ENCODE peak calls at places on chromosomes 12 and 14, in nine cellular contexts. One of them, this sample, is unnamed.

GRCh38 chr14:59161571-59162175 is 26.8 kb upstream of the DAAM1 start:
- DNase-seq in GM20000: peak
- DNase-seq in lung: no peak
- DNase-seq in HCT116: peak
- DNase-seq in AG08395: peak
- DNase-seq in NT2/D1: no peak
- DNase-seq in SK-N-DZ: no peak
- DNase-seq in activated effector memory CD4-positive, alpha-beta T cell treated with anti-CD3 and anti-CD28 coated beads, Interleukin-2, amount 50 U/mL, for 16 hours: no peak
- DNase-seq in kidney: no peak
- DNase-seq in this sample: no peak

GRCh38 chr14:100486025-100486828 is 101.0 kb downstream of the BEGAIN start:
- DNase-seq in GM20000: peak
- DNase-seq in lung: no peak
- DNase-seq in HCT116: no peak
- DNase-seq in AG08395: peak
- DNase-seq in NT2/D1: peak
- DNase-seq in SK-N-DZ: no peak
- DNase-seq in activated effector memory CD4-positive, alpha-beta T cell treated with anti-CD3 and anti-CD28 coated beads, Interleukin-2, amount 50 U/mL, for 16 hours: peak
- DNase-seq in kidney: no peak
- DNase-seq in this sample: peak

GRCh38 chr12:90250766-90251165 is 542.1 kb upstream of the ATP2B1 start:
- DNase-seq in GM20000: peak
- DNase-seq in lung: no peak
- DNase-seq in HCT116: no peak
- DNase-seq in AG08395: no peak
- DNase-seq in NT2/D1: no peak
- DNase-seq in SK-N-DZ: no peak
- DNase-seq in activated effector memory CD4-positive, alpha-beta T cell treated with anti-CD3 and anti-CD28 coated beads, Interleukin-2, amount 50 U/mL, for 16 hours: no peak
- DNase-seq in kidney: no peak
- DNase-seq in this sample: peak

GRCh38 chr12:49219417-49220026 is 30.6 kb upstream of the TUBA1A start:
- DNase-seq in GM20000: no peak
- DNase-seq in lung: no peak
- DNase-seq in HCT116: no peak
- DNase-seq in AG08395: no peak
- DNase-seq in NT2/D1: no peak
- DNase-seq in SK-N-DZ: no peak
- DNase-seq in activated effector memory CD4-positive, alpha-beta T cell treated with anti-CD3 and anti-CD28 coated beads, Interleukin-2, amount 50 U/mL, for 16 hours: no peak
- DNase-seq in kidney: no peak
- DNase-seq in this sample: no peak

GRCh38 chr12:123445388-123446344 is 9.2 kb upstream of the RILPL2 start:
- DNase-seq in GM20000: no peak
- DNase-seq in lung: peak
- DNase-seq in HCT116: no peak
- DNase-seq in AG08395: no peak
- DNase-seq in NT2/D1: peak
- DNase-seq in SK-N-DZ: no peak
- DNase-seq in activated effector memory CD4-positive, alpha-beta T cell treated with anti-CD3 and anti-CD28 coated beads, Interleukin-2, amount 50 U/mL, for 16 hours: no peak
- DNase-seq in kidney: no peak
- DNase-seq in this sample: peak

GRCh38 chr14:50823763-50824636 is 7.0 kb downstream of the NIN start:
- DNase-seq in GM20000: peak
- DNase-seq in lung: no peak
- DNase-seq in HCT116: no peak
- DNase-seq in AG08395: no peak
- DNase-seq in NT2/D1: no peak
- DNase-seq in SK-N-DZ: no peak
- DNase-seq in activated effector memory CD4-positive, alpha-beta T cell treated with anti-CD3 and anti-CD28 coated beads, Interleukin-2, amount 50 U/mL, for 16 hours: no peak
- DNase-seq in kidney: no peak
- DNase-seq in this sample: no peak

GRCh38 chr12:121748571-121749265 is 36.2 kb downstream of the TMEM120B start:
- DNase-seq in GM20000: no peak
- DNase-seq in lung: no peak
- DNase-seq in HCT116: no peak
- DNase-seq in AG08395: no peak
- DNase-seq in NT2/D1: no peak
- DNase-seq in SK-N-DZ: peak
- DNase-seq in activated effector memory CD4-positive, alpha-beta T cell treated with anti-CD3 and anti-CD28 coated beads, Interleukin-2, amount 50 U/mL, for 16 hours: peak
- DNase-seq in kidney: peak
- DNase-seq in this sample: no peak

GRCh38 chr12:106760184-106760531 is 14.3 kb upstream of the RIC8B start:
- DNase-seq in GM20000: peak
- DNase-seq in lung: peak
- DNase-seq in HCT116: no peak
- DNase-seq in AG08395: no peak
- DNase-seq in NT2/D1: peak
- DNase-seq in SK-N-DZ: no peak
- DNase-seq in activated effector memory CD4-positive, alpha-beta T cell treated with anti-CD3 and anti-CD28 coated beads, Interleukin-2, amount 50 U/mL, for 16 hours: peak
- DNase-seq in kidney: no peak
- DNase-seq in this sample: peak

GRCh38 chr12:111180830-111181726 is 187.8 kb downstream of the PHETA1 start:
- DNase-seq in GM20000: no peak
- DNase-seq in lung: peak
- DNase-seq in HCT116: no peak
- DNase-seq in AG08395: no peak
- DNase-seq in NT2/D1: no peak
- DNase-seq in SK-N-DZ: peak
- DNase-seq in activated effector memory CD4-positive, alpha-beta T cell treated with anti-CD3 and anti-CD28 coated beads, Interleukin-2, amount 50 U/mL, for 16 hours: no peak
- DNase-seq in kidney: peak
- DNase-seq in this sample: peak

GRCh38 chr12:96398422-96399080 is 1.7 kb downstream of the CDK17 start:
- DNase-seq in GM20000: peak
- DNase-seq in lung: no peak
- DNase-seq in HCT116: no peak
- DNase-seq in AG08395: no peak
- DNase-seq in NT2/D1: no peak
- DNase-seq in SK-N-DZ: no peak
- DNase-seq in activated effector memory CD4-positive, alpha-beta T cell treated with anti-CD3 and anti-CD28 coated beads, Interleukin-2, amount 50 U/mL, for 16 hours: no peak
- DNase-seq in kidney: no peak
- DNase-seq in this sample: no peak

GRCh38 chr14:87613856-87614255 is 379.1 kb downstream of the GALC start:
- DNase-seq in GM20000: no peak
- DNase-seq in lung: no peak
- DNase-seq in HCT116: no peak
- DNase-seq in AG08395: no peak
- DNase-seq in NT2/D1: no peak
- DNase-seq in SK-N-DZ: no peak
- DNase-seq in activated effector memory CD4-positive, alpha-beta T cell treated with anti-CD3 and anti-CD28 coated beads, Interleukin-2, amount 50 U/mL, for 16 hours: no peak
- DNase-seq in kidney: no peak
- DNase-seq in this sample: no peak

GRCh38 chr12:101455685-101456084 is 19.5 kb upstream of the SPIC start:
- DNase-seq in GM20000: no peak
- DNase-seq in lung: no peak
- DNase-seq in HCT116: no peak
- DNase-seq in AG08395: no peak
- DNase-seq in NT2/D1: no peak
- DNase-seq in SK-N-DZ: no peak
- DNase-seq in activated effector memory CD4-positive, alpha-beta T cell treated with anti-CD3 and anti-CD28 coated beads, Interleukin-2, amount 50 U/mL, for 16 hours: no peak
- DNase-seq in kidney: no peak
- DNase-seq in this sample: no peak

GRCh38 chr14:91348861-91349465 is 68.7 kb downstream of the CCDC88C start:
- DNase-seq in GM20000: no peak
- DNase-seq in lung: no peak
- DNase-seq in HCT116: no peak
- DNase-seq in AG08395: no peak
- DNase-seq in NT2/D1: no peak
- DNase-seq in SK-N-DZ: no peak
- DNase-seq in activated effector memory CD4-positive, alpha-beta T cell treated with anti-CD3 and anti-CD28 coated beads, Interleukin-2, amount 50 U/mL, for 16 hours: no peak
- DNase-seq in kidney: peak
- DNase-seq in this sample: no peak

GRCh38 chr12:102971227-102971626 is 13.8 kb downstream of the ASCL1 start:
- DNase-seq in GM20000: no peak
- DNase-seq in lung: no peak
- DNase-seq in HCT116: no peak
- DNase-seq in AG08395: no peak
- DNase-seq in NT2/D1: no peak
- DNase-seq in SK-N-DZ: no peak
- DNase-seq in activated effector memory CD4-positive, alpha-beta T cell treated with anti-CD3 and anti-CD28 coated beads, Interleukin-2, amount 50 U/mL, for 16 hours: no peak
- DNase-seq in kidney: no peak
- DNase-seq in this sample: no peak

GRCh38 chr14:21201732-21202462 is 46.0 kb upstream of the OR5AU1 start:
- DNase-seq in GM20000: no peak
- DNase-seq in lung: no peak
- DNase-seq in HCT116: no peak
- DNase-seq in AG08395: no peak
- DNase-seq in NT2/D1: no peak
- DNase-seq in SK-N-DZ: no peak
- DNase-seq in activated effector memory CD4-positive, alpha-beta T cell treated with anti-CD3 and anti-CD28 coated beads, Interleukin-2, amount 50 U/mL, for 16 hours: no peak
- DNase-seq in kidney: no peak
- DNase-seq in this sample: no peak

GRCh38 chr12:87618199-87618598 is 411.0 kb downstream of the C12orf50 start:
- DNase-seq in GM20000: no peak
- DNase-seq in lung: no peak
- DNase-seq in HCT116: no peak
- DNase-seq in AG08395: no peak
- DNase-seq in NT2/D1: no peak
- DNase-seq in SK-N-DZ: no peak
- DNase-seq in activated effector memory CD4-positive, alpha-beta T cell treated with anti-CD3 and anti-CD28 coated beads, Interleukin-2, amount 50 U/mL, for 16 hours: no peak
- DNase-seq in kidney: no peak
- DNase-seq in this sample: no peak

GRCh38 chr14:68664225-68664681 is 128.6 kb downstream of the ZFP36L1 start:
- DNase-seq in GM20000: peak
- DNase-seq in lung: no peak
- DNase-seq in HCT116: no peak
- DNase-seq in AG08395: no peak
- DNase-seq in NT2/D1: no peak
- DNase-seq in SK-N-DZ: no peak
- DNase-seq in activated effector memory CD4-positive, alpha-beta T cell treated with anti-CD3 and anti-CD28 coated beads, Interleukin-2, amount 50 U/mL, for 16 hours: no peak
- DNase-seq in kidney: no peak
- DNase-seq in this sample: no peak